ENCODE peak calls at places on chromosome 2, in ten cellular contexts. I, V, Y, K, F, W, S, O, X and U are unnamed samples.
A peak's percentile ranks its signal among the peaks of the same experiment; 100 is the strongest.

GRCh38 chr2:188278388-188279092 is 13.1 kb upstream of the GULP1 start:
- DNase-seq in I (no peak), V (no peak), Y (no peak), K (no peak), F (no peak), W (no peak), S (no peak), O (no peak), X (no peak), U (no peak)

GRCh38 chr2:162244559-162245031 is 1.4 kb upstream of the FAP start:
- DNase-seq in I (peak; percentile 91), V (no peak), Y (no peak), K (peak; percentile 27), F (peak; percentile 59), W (no peak), S (no peak), O (peak; percentile 91), X (peak; percentile 29), U (peak; percentile 94)

GRCh38 chr2:9263388-9263787 is 56.8 kb downstream of the ASAP2 start:
- DNase-seq in I (no peak), V (no peak), Y (no peak), K (no peak), F (no peak), W (no peak), S (no peak), O (no peak), X (no peak), U (no peak)

GRCh38 chr2:10036095-10036879 is 7.1 kb upstream of the KLF11 start:
- DNase-seq in I (no peak), V (peak; percentile 43), Y (peak; percentile 64), K (no peak), F (peak; percentile 86), W (peak; percentile 87), S (no peak), O (peak; percentile 79), X (peak; percentile 87), U (peak; percentile 23)

GRCh38 chr2:55025082-55025481 is 25.2 kb downstream of the RTN4 start:
- DNase-seq in I (no peak), V (no peak), Y (no peak), K (no peak), F (no peak), W (no peak), S (no peak), O (no peak), X (no peak), U (no peak)

GRCh38 chr2:190674966-190675650 is 26.2 kb downstream of the NAB1 start:
- DNase-seq in I (no peak), V (no peak), Y (no peak), K (no peak), F (no peak), W (no peak), S (no peak), O (no peak), X (no peak), U (no peak)

GRCh38 chr2:187580462-187581124 is 26.4 kb upstream of the TFPI start:
- DNase-seq in I (peak; percentile 19), V (no peak), Y (no peak), K (no peak), F (no peak), W (no peak), S (no peak), O (peak; percentile 86), X (no peak), U (no peak)

GRCh38 chr2:230575640-230576324 is 136.9 kb upstream of the CAB39 start:
- DNase-seq in I (no peak), V (peak; percentile 69), Y (no peak), K (no peak), F (no peak), W (no peak), S (no peak), O (no peak), X (no peak), U (no peak)

GRCh38 chr2:96145028-96145939 is at the start of gene DUSP2:
- DNase-seq in I (no peak), V (peak; percentile 85), Y (peak; percentile 87), K (peak; percentile 89), F (peak; percentile 79), W (peak; percentile 65), S (peak; percentile 30), O (peak; percentile 60), X (peak; percentile 74), U (peak; percentile 22)

GRCh38 chr2:220619525-220620267 is 952.4 kb downstream of the EPHA4 start:
- DNase-seq in I (peak; percentile 32), V (no peak), Y (no peak), K (no peak), F (no peak), W (no peak), S (no peak), O (peak; percentile 96), X (no peak), U (no peak)

GRCh38 chr2:69668598-69668997 is 25.1 kb upstream of the AAK1 start:
- DNase-seq in I (no peak), V (no peak), Y (no peak), K (no peak), F (no peak), W (no peak), S (no peak), O (peak; percentile 26), X (no peak), U (no peak)

DNA sequence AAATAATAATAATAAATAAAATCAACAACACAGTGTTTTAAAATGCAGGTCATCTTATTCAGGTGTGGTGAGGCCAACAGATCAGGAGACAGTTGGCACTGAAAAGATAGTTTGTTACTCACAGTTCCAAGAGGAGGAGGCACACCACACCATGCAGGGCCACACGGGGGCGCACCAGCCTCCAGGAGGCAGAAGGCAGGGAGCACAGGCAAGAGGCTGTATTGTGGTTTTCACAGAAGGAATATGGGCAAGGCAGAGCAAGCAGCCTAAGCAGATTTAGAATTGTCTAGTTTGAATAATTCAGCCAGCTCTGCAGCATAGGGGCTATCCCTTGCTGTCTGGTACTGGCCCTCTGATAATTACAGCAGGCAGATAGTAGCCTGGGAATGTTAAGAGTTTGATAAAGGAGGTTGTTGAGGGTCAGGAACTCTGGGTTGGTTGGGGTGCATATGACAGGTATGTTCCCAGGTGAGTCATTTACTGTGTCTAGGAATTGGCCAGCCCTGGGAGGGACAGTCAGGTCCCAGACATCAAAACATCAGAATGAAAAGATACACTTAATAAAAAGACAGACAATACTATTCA is 31.3 kb downstream of the KIAA2012 start:
- DNase-seq in I (no peak), V (no peak), Y (peak; percentile 57), K (no peak), F (no peak), W (peak; percentile 16), S (no peak), O (peak; percentile 65), X (no peak), U (peak; percentile 65)
- TF ChIP-seq CTCF in I (peak; percentile 84), V (no peak), Y (peak; percentile 28), K (no peak), F (peak; percentile 14), W (no peak), S (no peak), O (peak; percentile 84), X (peak; percentile 35), U (peak; percentile 96)

GRCh38 chr2:32825291-32825712 is 121.5 kb upstream of the LTBP1 start:
- DNase-seq in I (no peak), V (no peak), Y (no peak), K (no peak), F (peak; percentile 62), W (peak; percentile 14), S (peak; percentile 28), O (peak; percentile 12), X (peak; percentile 44), U (peak; percentile 51)

GRCh38 chr2:32824415-32824814 is 122.3 kb upstream of the LTBP1 start:
- DNase-seq in I (no peak), V (no peak), Y (no peak), K (no peak), F (no peak), W (no peak), S (no peak), O (no peak), X (no peak), U (no peak)

GRCh38 chr2:32820097-32820496 is 126.7 kb upstream of the LTBP1 start:
- DNase-seq in I (no peak), V (no peak), Y (no peak), K (no peak), F (no peak), W (no peak), S (no peak), O (no peak), X (no peak), U (no peak)

DNA sequence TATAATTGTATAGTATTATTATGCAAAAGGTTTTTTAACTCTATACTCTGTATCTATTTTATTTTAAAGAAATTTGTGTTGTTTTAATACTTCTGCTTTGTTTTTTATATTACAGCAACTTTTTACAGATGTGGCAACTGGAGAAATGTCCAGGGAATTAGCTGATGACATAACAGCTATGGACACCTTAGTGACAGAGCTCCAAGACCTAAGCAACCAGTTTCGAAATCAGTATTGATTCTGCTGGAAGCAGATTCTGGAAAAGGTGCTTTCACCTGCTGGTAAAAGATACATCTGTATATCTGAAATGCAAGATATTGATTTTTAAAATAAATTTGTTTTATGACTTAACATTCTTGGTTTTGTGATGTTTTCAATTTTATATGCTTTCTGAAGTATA is 126.1 kb upstream of the LTBP1 start:
- DNase-seq in I (no peak), V (no peak), Y (no peak), K (no peak), F (no peak), W (no peak), S (no peak), O (no peak), X (no peak), U (no peak)
- H3K4me3 ChIP-seq in I (no peak overlapping the region), V (no peak overlapping the region), Y (no peak overlapping the region), K (no peak overlapping the region), F (no peak overlapping the region), W (no peak overlapping the region), S (no peak overlapping the region), O (no peak overlapping the region), X (no peak overlapping the region), U (no peak overlapping the region)

DNA sequence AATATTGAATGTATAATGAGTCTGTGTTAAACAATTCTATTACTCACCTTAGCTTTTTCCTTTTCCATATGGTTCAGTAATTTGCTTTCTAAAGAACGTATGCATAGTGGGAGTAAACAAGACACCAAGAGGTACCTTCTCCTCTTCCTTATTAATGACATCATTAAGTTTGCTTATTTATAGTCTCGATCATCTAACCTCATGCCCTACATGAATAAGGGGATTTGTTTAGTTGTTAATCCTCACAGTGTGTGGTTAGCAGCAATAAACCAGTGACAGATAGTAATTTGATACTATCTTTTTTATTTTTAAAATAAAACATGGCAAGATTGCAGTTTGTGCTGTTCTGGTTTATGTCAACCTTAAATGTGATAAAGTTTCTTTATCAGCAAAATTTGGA is 69.7 kb downstream of the COBLL1 start:
- DNase-seq in I (no peak), V (no peak), Y (no peak), K (no peak), F (no peak), W (no peak), S (no peak), O (no peak), X (no peak), U (no peak)
- H3K27ac ChIP-seq in I (no peak overlapping the region), V (no peak overlapping the region), Y (no peak overlapping the region), K (no peak overlapping the region), F (no peak overlapping the region), W (no peak overlapping the region), S (no peak overlapping the region), O (no peak overlapping the region), X (no peak overlapping the region), U (no peak overlapping the region)

DNA sequence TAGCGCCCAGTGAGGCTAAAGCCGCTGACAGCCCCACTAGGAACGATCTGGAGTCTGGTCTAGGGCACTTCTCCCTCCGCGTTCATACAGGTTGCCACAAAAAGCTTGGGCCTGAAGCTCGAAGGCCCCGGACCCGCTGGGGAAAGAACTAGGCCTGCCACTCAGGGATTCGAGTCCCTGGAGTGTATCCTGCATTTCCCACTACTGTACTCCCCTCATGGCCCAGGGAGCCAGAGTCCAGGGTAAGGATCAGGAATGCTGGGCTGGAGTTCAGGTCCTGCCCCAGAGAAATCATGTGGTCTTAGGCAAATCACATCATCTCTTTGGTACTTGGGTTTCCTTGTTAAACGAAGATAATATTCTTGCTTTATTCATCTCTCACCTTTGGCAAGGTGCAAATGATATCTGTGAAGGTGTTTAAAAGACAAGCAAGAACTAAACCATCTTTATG is 1.4 kb upstream of the ZFP36L2 start:
- DNase-seq in I (no peak), V (no peak), Y (no peak), K (no peak), F (no peak), W (no peak), S (no peak), O (peak; percentile 69), X (no peak), U (peak; percentile 25)
- TF ChIP-seq CTCF in I (peak; percentile 18), V (no peak), Y (peak; percentile 36), K (no peak), F (no peak), W (no peak), S (no peak), O (no peak), X (no peak), U (peak; percentile 62)